ENCODE peak calls at places on chromosome 22, in five cellular contexts. O is PC-9, K is GM10248, J is psoas muscle, Q is GM23338. R is an unnamed sample.

GRCh38 chr22:24841261-24841660 is 35.2 kb downstream of the SGSM1 start:
- DNase-seq in O (no peak), K (no peak), J (no peak), Q (no peak), R (no peak)

GRCh38 chr22:50171965-50172421 is 1.5 kb downstream of the PANX2 start:
- DNase-seq in O (no peak), K (no peak), J (no peak), Q (no peak), R (no peak)

GRCh38 chr22:38751422-38752346 is 4.1 kb downstream of the SUN2 start:
- DNase-seq in O (peak), K (peak), J (peak), Q (no peak), R (no peak)

GRCh38 chr22:38243007-38243775 is 29.6 kb downstream of the TMEM184B start:
- DNase-seq in O (peak), K (no peak), J (no peak), Q (no peak), R (no peak)

GRCh38 chr22:28670691-28671261 is 8.9 kb downstream of the TTC28 start:
- DNase-seq in O (no peak), K (no peak), J (no peak), Q (no peak), R (no peak)

GRCh38 chr22:48154943-48155240 is 1392.4 kb downstream of the TBC1D22A start:
- DNase-seq in O (no peak), K (no peak), J (no peak), Q (no peak), R (no peak)

GRCh38 chr22:38176170-38176741 is 5.4 kb downstream of the PLA2G6 start:
- DNase-seq in O (no peak), K (peak), J (peak), Q (no peak), R (no peak)

GRCh38 chr22:39917776-39918493 is 17.1 kb downstream of the GRAP2 start:
- DNase-seq in O (no peak), K (no peak), J (no peak), Q (no peak), R (no peak)

GRCh38 chr22:30602049-30602448 is 4.9 kb upstream of the TCN2 start:
- DNase-seq in O (no peak), K (no peak), J (no peak), Q (peak), R (no peak)

GRCh38 chr22:30127749-30128166 is 47.5 kb downstream of the HORMAD2 start:
- DNase-seq in O (no peak), K (no peak), J (no peak), Q (no peak), R (no peak)

GRCh38 chr22:39946571-39947407 is 13.4 kb upstream of the TMA7B start:
- DNase-seq in O (no peak), K (no peak), J (no peak), Q (no peak), R (no peak)

GRCh38 chr22:39654959-39655579 is 84.5 kb downstream of the CACNA1I start:
- DNase-seq in O (no peak), K (no peak), J (no peak), Q (peak), R (no peak)

GRCh38 chr22:47690586-47690985 is 928.1 kb downstream of the TBC1D22A start:
- DNase-seq in O (no peak), K (no peak), J (no peak), Q (no peak), R (peak)

GRCh38 chr22:32951081-32951806 is 106.9 kb downstream of the SYN3 start:
- DNase-seq in O (no peak), K (no peak), J (no peak), Q (peak), R (no peak)
- TF ChIP-seq CTCF in O (no peak), K (no peak), J (no peak), Q (peak), R (peak)

DNA sequence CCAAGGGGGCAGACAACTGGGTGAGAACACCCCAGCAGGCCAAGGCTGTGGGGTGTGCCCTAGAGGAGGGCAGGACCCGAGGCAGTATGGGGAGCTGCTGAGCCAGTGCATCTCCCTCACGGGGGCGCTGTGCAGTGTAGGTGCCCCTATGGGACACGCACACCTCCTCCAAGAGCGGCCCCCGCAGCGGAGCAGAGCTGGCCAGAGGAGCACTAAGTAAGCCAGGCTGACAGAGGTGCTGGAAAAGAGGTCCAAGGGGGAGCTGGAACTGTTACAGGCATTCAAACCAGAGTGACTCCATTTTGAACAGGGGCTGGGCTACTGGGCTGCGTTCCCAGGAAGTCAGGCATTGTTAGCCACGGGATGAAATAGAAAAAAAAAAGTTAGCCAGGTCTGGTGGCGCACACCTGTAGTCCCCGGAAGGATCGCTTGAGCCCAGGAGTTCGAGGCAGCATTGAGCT is 41.8 kb downstream of the TST start:
- DNase-seq in O (peak), K (peak), J (peak), Q (peak), R (no peak)
- TF ChIP-seq CTCF in O (no peak), K (peak), J (no peak), Q (peak), R (peak)

GRCh38 chr22:22711532-22711913 is 67.1 kb downstream of the GGTLC2 start:
- DNase-seq in O (no peak), K (no peak), J (no peak), Q (no peak), R (peak)

GRCh38 chr22:22712666-22713365 is 68.4 kb downstream of the GGTLC2 start:
- DNase-seq in O (no peak), K (no peak), J (no peak), Q (no peak), R (no peak)

GRCh38 chr22:22712092-22712658 is 67.8 kb downstream of the GGTLC2 start:
- DNase-seq in O (no peak), K (no peak), J (no peak), Q (no peak), R (peak)

GRCh38 chr22:22710719-22711531 is 66.5 kb downstream of the GGTLC2 start:
- DNase-seq in O (peak), K (peak), J (peak), Q (peak), R (peak)

DNA sequence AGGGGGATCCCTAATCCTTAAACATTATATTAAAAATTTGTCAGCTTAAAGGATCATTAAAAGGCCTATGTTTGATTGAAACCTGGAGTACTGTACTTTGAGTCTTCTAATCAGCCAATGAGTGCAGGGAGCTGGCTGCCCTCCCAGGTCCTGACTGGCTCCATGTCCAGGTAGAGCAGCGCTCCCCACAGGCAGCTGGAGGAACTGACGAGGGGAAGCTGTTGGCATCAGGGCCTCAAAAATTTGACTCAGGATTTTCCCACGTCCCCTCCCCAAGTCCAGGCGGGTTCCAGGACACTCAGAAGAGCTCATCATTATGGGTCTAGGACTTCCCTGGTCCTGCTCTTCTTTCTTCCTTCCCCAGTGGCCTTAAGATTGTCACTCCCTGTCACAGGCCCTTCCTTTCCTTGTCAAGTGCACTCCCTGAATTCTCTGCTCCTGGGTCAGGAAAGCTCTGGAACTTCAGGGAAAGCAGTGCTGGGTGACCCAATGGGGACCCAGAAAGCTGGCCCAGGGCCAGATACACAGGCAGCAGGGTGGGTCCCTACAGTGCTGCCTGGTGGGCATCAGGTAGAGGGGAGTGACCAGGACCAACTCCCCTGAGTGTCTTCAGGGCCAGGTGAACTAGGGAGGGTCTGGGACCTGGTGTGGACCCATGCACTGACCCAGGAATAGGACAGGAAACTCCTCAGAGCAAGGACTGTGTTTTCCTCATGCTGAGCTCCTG is 65.5 kb downstream of the GGTLC2 start:
- DNase-seq in O (no peak), K (no peak), J (no peak), Q (peak), R (peak)
- TF ChIP-seq CTCF in O (peak), K (peak), J (no peak), Q (peak), R (peak)

GRCh38 chr22:21948824-21949568 is 3.7 kb downstream of the PPM1F start:
- DNase-seq in O (no peak), K (no peak), J (no peak), Q (no peak), R (no peak)

GRCh38 chr22:21945453-21946261 is 7.0 kb downstream of the PPM1F start:
- DNase-seq in O (no peak), K (no peak), J (no peak), Q (no peak), R (peak)

GRCh38 chr22:21948390-21948789 is 4.3 kb downstream of the PPM1F start:
- DNase-seq in O (no peak), K (no peak), J (no peak), Q (no peak), R (peak)

GRCh38 chr22:21946262-21946925 is 6.3 kb downstream of the PPM1F start:
- DNase-seq in O (no peak), K (no peak), J (no peak), Q (no peak), R (peak)

GRCh38 chr22:21947040-21948014 is 5.3 kb downstream of the PPM1F start:
- DNase-seq in O (peak), K (no peak), J (no peak), Q (peak), R (peak)
- TF ChIP-seq CTCF in O (peak), K (no peak), J (peak), Q (peak), R (peak)

GRCh38 chr22:45552017-45552411 is 49.3 kb downstream of the FBLN1 start:
- DNase-seq in O (no peak), K (no peak), J (no peak), Q (peak), R (no peak)

GRCh38 chr22:45553333-45554039 is 50.8 kb downstream of the FBLN1 start:
- DNase-seq in O (peak), K (peak), J (peak), Q (peak), R (peak)

GRCh38 chr22:45554861-45555260 is 52.2 kb downstream of the FBLN1 start:
- DNase-seq in O (no peak), K (no peak), J (no peak), Q (no peak), R (no peak)

GRCh38 chr22:45552580-45553332 is 50.1 kb downstream of the FBLN1 start:
- DNase-seq in O (no peak), K (no peak), J (peak), Q (peak), R (no peak)

GRCh38 chr22:45554040-45554406 is 51.3 kb downstream of the FBLN1 start:
- DNase-seq in O (no peak), K (no peak), J (no peak), Q (no peak), R (no peak)
- TF ChIP-seq CTCF in O (no peak), K (no peak), J (peak), Q (peak), R (peak)

R was measured in type B pancreatic cell.